ENCODE peak calls at places on chromosomes 3 and 15, in nine cellular contexts. Z, Y, G, E, A, W, O, X and V are unnamed samples.

GRCh38 chr15:60913901-60914300 is 315.2 kb downstream of the RORA start:
- DNase-seq in Z (no peak), Y (no peak), G (no peak), E (no peak), A (no peak), W (peak), O (no peak), X (no peak), V (no peak)

GRCh38 chr3:65330072-65330471 is 642.3 kb upstream of the ADAMTS9 start:
- DNase-seq in Z (no peak), Y (no peak), G (no peak), E (no peak), A (no peak), W (no peak), O (no peak), X (no peak), V (no peak)

GRCh38 chr3:195921334-195921771 is 13.0 kb upstream of the TNK2 start:
- DNase-seq in Z (peak), Y (no peak), G (no peak), E (no peak), A (no peak), W (no peak), O (no peak), X (no peak), V (no peak)

GRCh38 chr3:56810912-56811544 is 9.3 kb upstream of the ARHGEF3 start:
- DNase-seq in Z (no peak), Y (peak), G (no peak), E (no peak), A (no peak), W (no peak), O (no peak), X (no peak), V (no peak)

GRCh38 chr3:112980080-112980479 is 5.2 kb upstream of the CD200R1 start:
- DNase-seq in Z (no peak), Y (no peak), G (no peak), E (no peak), A (peak), W (no peak), O (no peak), X (no peak), V (no peak)

GRCh38 chr3:58462829-58463180 is 29.1 kb upstream of the KCTD6 start:
- DNase-seq in Z (no peak), Y (no peak), G (no peak), E (no peak), A (no peak), W (no peak), O (no peak), X (peak), V (no peak)

GRCh38 chr3:158085358-158085757 is 20.9 kb downstream of the SHOX2 start:
- DNase-seq in Z (no peak), Y (peak), G (no peak), E (no peak), A (no peak), W (no peak), O (peak), X (no peak), V (no peak)

GRCh38 chr3:60754617-60755016 is 496.6 kb downstream of the FHIT start:
- DNase-seq in Z (peak), Y (no peak), G (no peak), E (no peak), A (no peak), W (no peak), O (no peak), X (no peak), V (no peak)

GRCh38 chr3:37852097-37852496 is 9.6 kb upstream of the CTDSPL start:
- DNase-seq in Z (peak), Y (peak), G (no peak), E (no peak), A (peak), W (no peak), O (peak), X (no peak), V (no peak)

GRCh38 chr3:189144645-189145044 is 27.1 kb upstream of the TPRG1 start:
- DNase-seq in Z (no peak), Y (peak), G (no peak), E (no peak), A (peak), W (no peak), O (peak), X (no peak), V (no peak)

GRCh38 chr3:167084566-167084965 is 295.5 kb downstream of the ZBBX start:
- DNase-seq in Z (no peak), Y (no peak), G (no peak), E (no peak), A (no peak), W (no peak), O (no peak), X (no peak), V (no peak)

GRCh38 chr3:134647902-134648760 is 2.7 kb downstream of the KY start:
- DNase-seq in Z (no peak), Y (no peak), G (no peak), E (no peak), A (no peak), W (no peak), O (no peak), X (no peak), V (no peak)

GRCh38 chr15:73902121-73903020 is 23.9 kb upstream of the LOXL1 start:
- DNase-seq in Z (no peak), Y (no peak), G (no peak), E (no peak), A (no peak), W (no peak), O (no peak), X (no peak), V (no peak)

GRCh38 chr3:131526801-131527347 is 24.1 kb upstream of the MRPL3 start:
- DNase-seq in Z (peak), Y (no peak), G (no peak), E (no peak), A (peak), W (peak), O (peak), X (peak), V (no peak)